ENCODE peak calls at places on chromosomes 6 and 20, in six cellular contexts. One of them, this sample, is unnamed.

GRCh38 chr6:27375613-27376079 is 12.9 kb upstream of the ZNF391 start:
- DNase-seq in breast epithelium: no peak
- DNase-seq in WTC11: no peak
- DNase-seq in AG10803: no peak
- DNase-seq in epithelial cell of proximal tubule: no peak
- DNase-seq in RWPE1: no peak
- DNase-seq in this sample: no peak

GRCh38 chr20:11473971-11474370 is 443.7 kb upstream of the BTBD3 start:
- DNase-seq in breast epithelium: no peak
- DNase-seq in WTC11: no peak
- DNase-seq in AG10803: no peak
- DNase-seq in epithelial cell of proximal tubule: no peak
- DNase-seq in RWPE1: no peak
- DNase-seq in this sample: no peak

GRCh38 chr6:29589423-29590048 is 4.6 kb downstream of the OR2H2 start:
- DNase-seq in breast epithelium: no peak
- DNase-seq in WTC11: peak
- DNase-seq in AG10803: peak
- DNase-seq in epithelial cell of proximal tubule: no peak
- DNase-seq in RWPE1: peak
- DNase-seq in this sample: peak

GRCh38 chr6:116385911-116386310 is 15.2 kb downstream of the DSE start:
- DNase-seq in breast epithelium: no peak
- DNase-seq in WTC11: no peak
- DNase-seq in AG10803: peak
- DNase-seq in epithelial cell of proximal tubule: no peak
- DNase-seq in RWPE1: no peak
- DNase-seq in this sample: no peak

GRCh38 chr6:163036251-163036650 is 308.5 kb downstream of the PACRG start:
- DNase-seq in breast epithelium: no peak
- DNase-seq in WTC11: no peak
- DNase-seq in AG10803: no peak
- DNase-seq in epithelial cell of proximal tubule: no peak
- DNase-seq in RWPE1: no peak
- DNase-seq in this sample: no peak

GRCh38 chr6:162907876-162908481 is 180.2 kb downstream of the PACRG start:
- DNase-seq in breast epithelium: no peak
- DNase-seq in WTC11: no peak
- DNase-seq in AG10803: peak
- DNase-seq in epithelial cell of proximal tubule: no peak
- DNase-seq in RWPE1: no peak
- DNase-seq in this sample: no peak

GRCh38 chr6:100171533-100172321 is 177.7 kb upstream of the MCHR2 start:
- DNase-seq in breast epithelium: no peak
- DNase-seq in WTC11: no peak
- DNase-seq in AG10803: peak
- DNase-seq in epithelial cell of proximal tubule: no peak
- DNase-seq in RWPE1: no peak
- DNase-seq in this sample: no peak

GRCh38 chr6:1659816-1660215 is 50.1 kb downstream of the FOXC1 start:
- DNase-seq in breast epithelium: no peak
- DNase-seq in WTC11: no peak
- DNase-seq in AG10803: no peak
- DNase-seq in epithelial cell of proximal tubule: no peak
- DNase-seq in RWPE1: no peak
- DNase-seq in this sample: no peak

GRCh38 chr20:31747640-31748039 is 8.6 kb downstream of the TPX2 start:
- DNase-seq in breast epithelium: no peak
- DNase-seq in WTC11: no peak
- DNase-seq in AG10803: peak
- DNase-seq in epithelial cell of proximal tubule: no peak
- DNase-seq in RWPE1: no peak
- DNase-seq in this sample: no peak

GRCh38 chr6:3616565-3617176 is 134.8 kb downstream of the PXDC1 start:
- DNase-seq in breast epithelium: no peak
- DNase-seq in WTC11: no peak
- DNase-seq in AG10803: no peak
- DNase-seq in epithelial cell of proximal tubule: no peak
- DNase-seq in RWPE1: no peak
- DNase-seq in this sample: no peak

GRCh38 chr6:80094017-80094416 is 12.5 kb upstream of the BCKDHB start:
- DNase-seq in breast epithelium: no peak
- DNase-seq in WTC11: no peak
- DNase-seq in AG10803: peak
- DNase-seq in epithelial cell of proximal tubule: peak
- DNase-seq in RWPE1: peak
- DNase-seq in this sample: peak

GRCh38 chr6:155872961-155873360 is 417.3 kb upstream of the NOX3 start:
- DNase-seq in breast epithelium: no peak
- DNase-seq in WTC11: no peak
- DNase-seq in AG10803: no peak
- DNase-seq in epithelial cell of proximal tubule: no peak
- DNase-seq in RWPE1: no peak
- DNase-seq in this sample: no peak

GRCh38 chr6:159875194-159875593 is 15.6 kb upstream of the MAS1 start:
- DNase-seq in breast epithelium: no peak
- DNase-seq in WTC11: peak
- DNase-seq in AG10803: no peak
- DNase-seq in epithelial cell of proximal tubule: no peak
- DNase-seq in RWPE1: no peak
- DNase-seq in this sample: no peak

GRCh38 chr6:169424149-169424804 is 170.6 kb upstream of the THBS2 start:
- DNase-seq in breast epithelium: no peak
- DNase-seq in WTC11: no peak
- DNase-seq in AG10803: no peak
- DNase-seq in epithelial cell of proximal tubule: no peak
- DNase-seq in RWPE1: no peak
- DNase-seq in this sample: no peak

GRCh38 chr6:3379482-3380060 is 77.3 kb downstream of the SLC22A23 start:
- DNase-seq in breast epithelium: no peak
- DNase-seq in WTC11: no peak
- DNase-seq in AG10803: no peak
- DNase-seq in epithelial cell of proximal tubule: no peak
- DNase-seq in RWPE1: no peak
- DNase-seq in this sample: no peak

GRCh38 chr6:157659536-157660271 is 163.3 kb upstream of the SNX9 start:
- DNase-seq in breast epithelium: peak
- DNase-seq in WTC11: no peak
- DNase-seq in AG10803: no peak
- DNase-seq in epithelial cell of proximal tubule: no peak
- DNase-seq in RWPE1: no peak
- DNase-seq in this sample: peak

GRCh38 chr6:82247634-82248232 is at the start of gene IBTK:
- DNase-seq in breast epithelium: peak
- DNase-seq in WTC11: peak
- DNase-seq in AG10803: peak
- DNase-seq in epithelial cell of proximal tubule: peak
- DNase-seq in RWPE1: peak
- DNase-seq in this sample: peak

GRCh38 chr6:116439572-116439971 is 21.6 kb upstream of the CALHM6 start:
- DNase-seq in breast epithelium: no peak
- DNase-seq in WTC11: no peak
- DNase-seq in AG10803: peak
- DNase-seq in epithelial cell of proximal tubule: no peak
- DNase-seq in RWPE1: no peak
- DNase-seq in this sample: no peak

GRCh38 chr6:39653631-39654030 is 71.6 kb downstream of the KIF6 start:
- DNase-seq in breast epithelium: no peak
- DNase-seq in WTC11: no peak
- DNase-seq in AG10803: no peak
- DNase-seq in epithelial cell of proximal tubule: no peak
- DNase-seq in RWPE1: no peak
- DNase-seq in this sample: no peak

GRCh38 chr6:79801362-79801761 is 146.0 kb downstream of the ELOVL4 start:
- DNase-seq in breast epithelium: no peak
- DNase-seq in WTC11: no peak
- DNase-seq in AG10803: no peak
- DNase-seq in epithelial cell of proximal tubule: no peak
- DNase-seq in RWPE1: no peak
- DNase-seq in this sample: no peak

GRCh38 chr20:57061058-57061900 is 205.2 kb downstream of the BMP7 start:
- DNase-seq in breast epithelium: no peak
- DNase-seq in WTC11: peak
- DNase-seq in AG10803: peak
- DNase-seq in epithelial cell of proximal tubule: no peak
- DNase-seq in RWPE1: peak
- DNase-seq in this sample: peak

GRCh38 chr20:47013606-47014005 is 119.0 kb downstream of the EYA2 start:
- DNase-seq in breast epithelium: no peak
- DNase-seq in WTC11: no peak
- DNase-seq in AG10803: no peak
- DNase-seq in epithelial cell of proximal tubule: no peak
- DNase-seq in RWPE1: no peak
- DNase-seq in this sample: no peak

GRCh38 chr6:89297695-89298351 is 17.3 kb downstream of the GABRR2 start:
- DNase-seq in breast epithelium: no peak
- DNase-seq in WTC11: no peak
- DNase-seq in AG10803: peak
- DNase-seq in epithelial cell of proximal tubule: peak
- DNase-seq in RWPE1: peak
- DNase-seq in this sample: peak

GRCh38 chr6:52815167-52816092 is 11.8 kb upstream of the GSTA1 start:
- DNase-seq in breast epithelium: no peak
- DNase-seq in WTC11: peak
- DNase-seq in AG10803: peak
- DNase-seq in epithelial cell of proximal tubule: no peak
- DNase-seq in RWPE1: peak
- DNase-seq in this sample: peak

GRCh38 chr20:25077610-25078169 is 4.3 kb downstream of the VSX1 start:
- DNase-seq in breast epithelium: no peak
- DNase-seq in WTC11: peak
- DNase-seq in AG10803: peak
- DNase-seq in epithelial cell of proximal tubule: no peak
- DNase-seq in RWPE1: no peak
- DNase-seq in this sample: no peak

GRCh38 chr6:134676307-134677281 is 273.3 kb downstream of the ALDH8A1 start:
- DNase-seq in breast epithelium: no peak
- DNase-seq in WTC11: no peak
- DNase-seq in AG10803: no peak
- DNase-seq in epithelial cell of proximal tubule: peak
- DNase-seq in RWPE1: no peak
- DNase-seq in this sample: no peak

GRCh38 chr20:6697228-6697972 is 70.1 kb upstream of the BMP2 start:
- DNase-seq in breast epithelium: no peak
- DNase-seq in WTC11: no peak
- DNase-seq in AG10803: no peak
- DNase-seq in epithelial cell of proximal tubule: no peak
- DNase-seq in RWPE1: no peak
- DNase-seq in this sample: no peak

GRCh38 chr6:88662653-88663174 is 300.7 kb downstream of the RNGTT start:
- DNase-seq in breast epithelium: no peak
- DNase-seq in WTC11: no peak
- DNase-seq in AG10803: no peak
- DNase-seq in epithelial cell of proximal tubule: no peak
- DNase-seq in RWPE1: no peak
- DNase-seq in this sample: peak

GRCh38 chr6:77456531-77457248 is 6.6 kb downstream of the HTR1B start:
- DNase-seq in breast epithelium: no peak
- DNase-seq in WTC11: no peak
- DNase-seq in AG10803: peak
- DNase-seq in epithelial cell of proximal tubule: peak
- DNase-seq in RWPE1: peak
- DNase-seq in this sample: peak

DNA sequence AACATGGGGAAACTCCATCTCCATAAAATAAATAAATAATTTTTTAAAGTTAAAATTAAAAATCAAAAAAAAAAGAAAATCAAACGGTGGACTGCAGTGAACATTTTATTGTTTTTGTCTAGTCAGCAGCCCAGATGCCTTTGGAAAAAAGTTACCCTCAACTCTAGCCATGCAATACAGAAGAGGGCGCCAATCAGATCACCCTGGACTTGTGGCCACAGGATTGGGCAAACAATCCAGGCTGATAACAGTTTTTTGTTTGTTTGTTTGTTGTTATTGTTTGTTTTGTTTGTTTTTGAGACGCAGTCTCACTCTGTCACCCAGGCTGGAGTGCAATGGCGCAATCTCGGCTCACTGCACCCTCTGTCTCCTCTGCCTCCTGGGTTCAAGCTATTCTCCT is 30.5 kb upstream of the NELFCD start:
- DNase-seq in breast epithelium: no peak
- DNase-seq in WTC11: no peak
- DNase-seq in AG10803: no peak
- DNase-seq in epithelial cell of proximal tubule: no peak
- DNase-seq in RWPE1: no peak
- DNase-seq in this sample: no peak
- TF ChIP-seq CTCF in breast epithelium: no peak
- TF ChIP-seq CTCF in WTC11: no peak
- TF ChIP-seq CTCF in AG10803: no peak
- TF ChIP-seq CTCF in epithelial cell of proximal tubule: peak
- TF ChIP-seq CTCF in RWPE1: no peak
- TF ChIP-seq CTCF in this sample: no peak

GRCh38 chr6:11755725-11756124 is 22.9 kb downstream of the ADTRP start:
- DNase-seq in breast epithelium: no peak
- DNase-seq in WTC11: no peak
- DNase-seq in AG10803: no peak
- DNase-seq in epithelial cell of proximal tubule: no peak
- DNase-seq in RWPE1: no peak
- DNase-seq in this sample: no peak

GRCh38 chr6:11758878-11759277 is 19.7 kb downstream of the ADTRP start:
- DNase-seq in breast epithelium: no peak
- DNase-seq in WTC11: no peak
- DNase-seq in AG10803: no peak
- DNase-seq in epithelial cell of proximal tubule: no peak
- DNase-seq in RWPE1: no peak
- DNase-seq in this sample: no peak

GRCh38 chr6:11756292-11756691 is 22.3 kb downstream of the ADTRP start:
- DNase-seq in breast epithelium: no peak
- DNase-seq in WTC11: no peak
- DNase-seq in AG10803: no peak
- DNase-seq in epithelial cell of proximal tubule: no peak
- DNase-seq in RWPE1: no peak
- DNase-seq in this sample: no peak

GRCh38 chr6:11754625-11755289 is 23.8 kb downstream of the ADTRP start:
- DNase-seq in breast epithelium: no peak
- DNase-seq in WTC11: no peak
- DNase-seq in AG10803: peak
- DNase-seq in epithelial cell of proximal tubule: no peak
- DNase-seq in RWPE1: peak
- DNase-seq in this sample: no peak

GRCh38 chr6:11756726-11757125 is 21.9 kb downstream of the ADTRP start:
- DNase-seq in breast epithelium: no peak
- DNase-seq in WTC11: no peak
- DNase-seq in AG10803: no peak
- DNase-seq in epithelial cell of proximal tubule: no peak
- DNase-seq in RWPE1: no peak
- DNase-seq in this sample: no peak
- TF ChIP-seq CTCF in breast epithelium: no peak
- TF ChIP-seq CTCF in WTC11: no peak
- TF ChIP-seq CTCF in AG10803: no peak
- TF ChIP-seq CTCF in epithelial cell of proximal tubule: no peak
- TF ChIP-seq CTCF in RWPE1: no peak
- TF ChIP-seq CTCF in this sample: no peak

GRCh38 chr6:166707045-166707444 is 80.0 kb upstream of the RPS6KA2 start:
- DNase-seq in breast epithelium: no peak
- DNase-seq in WTC11: peak
- DNase-seq in AG10803: peak
- DNase-seq in epithelial cell of proximal tubule: no peak
- DNase-seq in RWPE1: no peak
- DNase-seq in this sample: peak
- TF ChIP-seq CTCF in breast epithelium: no peak
- TF ChIP-seq CTCF in WTC11: peak
- TF ChIP-seq CTCF in AG10803: peak
- TF ChIP-seq CTCF in epithelial cell of proximal tubule: peak
- TF ChIP-seq CTCF in RWPE1: no peak
- TF ChIP-seq CTCF in this sample: peak

GRCh38 chr20:36830791-36831691 is 44.9 kb upstream of the TLDC2 start:
- DNase-seq in breast epithelium: no peak
- DNase-seq in WTC11: no peak
- DNase-seq in AG10803: peak
- DNase-seq in epithelial cell of proximal tubule: no peak
- DNase-seq in RWPE1: no peak
- DNase-seq in this sample: no peak
- TF ChIP-seq CTCF in breast epithelium: no peak
- TF ChIP-seq CTCF in WTC11: no peak
- TF ChIP-seq CTCF in AG10803: peak
- TF ChIP-seq CTCF in epithelial cell of proximal tubule: peak
- TF ChIP-seq CTCF in RWPE1: no peak
- TF ChIP-seq CTCF in this sample: no peak

This sample was measured in Calu3.